ENCODE peak calls at places on chromosomes 3 and 15, in seven cellular contexts. W, U, N, P, G, V and Z are unnamed samples.
A peak's percentile ranks its signal among the peaks of the same experiment; 100 is the strongest.

GRCh38 chr3:42263354-42264346 is 2.3 kb downstream of the CCK start:
- DNase-seq in W (no peak), U (peak; percentile 45), N (peak; percentile 9), P (no peak), G (no peak), V (no peak), Z (no peak)

GRCh38 chr15:70111203-70112017 is 13.7 kb upstream of the TLE3 start:
- DNase-seq in W (peak; percentile 68), U (no peak), N (peak; percentile 85), P (peak; percentile 73), G (peak; percentile 67), V (peak; percentile 32), Z (peak; percentile 92)

GRCh38 chr15:34470892-34471291 is 33.3 kb upstream of the GOLGA8A start:
- DNase-seq in W (no peak), U (no peak), N (no peak), P (no peak), G (no peak), V (no peak), Z (no peak)

GRCh38 chr15:58331903-58332675 is 99.7 kb upstream of the LIPC start:
- DNase-seq in W (peak; percentile 99), U (peak; percentile 93), N (peak; percentile 80), P (peak; percentile 58), G (peak; percentile 94), V (peak; percentile 93), Z (peak; percentile 95)

GRCh38 chr3:32821686-32822296 is 4.0 kb downstream of the TRIM71 start:
- DNase-seq in W (no peak), U (no peak), N (no peak), P (no peak), G (no peak), V (no peak), Z (no peak)

GRCh38 chr3:127162947-127163645 is 29.8 kb upstream of the PRR23E start:
- DNase-seq in W (no peak), U (no peak), N (no peak), P (no peak), G (no peak), V (no peak), Z (no peak)

GRCh38 chr3:167887096-167887495 is 151.6 kb downstream of the SERPINI1 start:
- DNase-seq in W (no peak), U (no peak), N (no peak), P (no peak), G (no peak), V (no peak), Z (no peak)

GRCh38 chr15:36334059-36334458 is 245.4 kb upstream of the CDIN1 start:
- DNase-seq in W (peak; percentile 9), U (no peak), N (no peak), P (no peak), G (no peak), V (no peak), Z (no peak)

GRCh38 chr3:38755130-38755529 is 60.9 kb downstream of the SCN10A start:
- DNase-seq in W (no peak), U (no peak), N (no peak), P (no peak), G (no peak), V (no peak), Z (no peak)

GRCh38 chr3:46447535-46447934 is 17.2 kb downstream of the LTF start:
- DNase-seq in W (no peak), U (no peak), N (no peak), P (no peak), G (no peak), V (no peak), Z (no peak)

GRCh38 chr15:40054056-40054745 is 15.2 kb upstream of the SRP14 start:
- DNase-seq in W (no peak), U (peak; percentile 44), N (no peak), P (no peak), G (no peak), V (no peak), Z (no peak)

GRCh38 chr15:90660195-90660995 is 56.8 kb upstream of the BLM start:
- DNase-seq in W (peak; percentile 65), U (peak; percentile 80), N (peak; percentile 16), P (no peak), G (peak; percentile 81), V (no peak), Z (peak; percentile 89)

GRCh38 chr3:30747771-30748281 is 141.4 kb downstream of the TGFBR2 start:
- DNase-seq in W (peak; percentile 68), U (no peak), N (peak; percentile 7), P (peak; percentile 4), G (no peak), V (no peak), Z (no peak)

GRCh38 chr3:146067048-146067447 is 93.9 kb downstream of the PLOD2 start:
- DNase-seq in W (peak; percentile 26), U (no peak), N (no peak), P (no peak), G (no peak), V (no peak), Z (no peak)

GRCh38 chr3:58628823-58629562 is 37.6 kb downstream of the FAM3D start:
- DNase-seq in W (peak; percentile 84), U (no peak), N (peak; percentile 87), P (no peak), G (no peak), V (no peak), Z (no peak)

GRCh38 chr3:70731046-70731445 is 418.6 kb upstream of the MDFIC2 start:
- DNase-seq in W (no peak), U (no peak), N (no peak), P (no peak), G (no peak), V (no peak), Z (no peak)

GRCh38 chr15:57751177-57751800 is 44.8 kb downstream of the POLR2M start:
- DNase-seq in W (peak; percentile 39), U (no peak), N (peak; percentile 48), P (no peak), G (no peak), V (no peak), Z (no peak)

GRCh38 chr3:146382386-146382785 is 87.0 kb downstream of the PLSCR2 start:
- DNase-seq in W (peak; percentile 5), U (no peak), N (no peak), P (no peak), G (no peak), V (no peak), Z (no peak)

GRCh38 chr15:29430124-29430523 is 160.5 kb upstream of the NSMCE3 start:
- DNase-seq in W (no peak), U (no peak), N (no peak), P (no peak), G (no peak), V (no peak), Z (no peak)

GRCh38 chr3:120688121-120688520 is 6.1 kb upstream of the HGD start:
- DNase-seq in W (no peak), U (no peak), N (no peak), P (no peak), G (no peak), V (no peak), Z (no peak)

GRCh38 chr3:121431717-121432517 is 113.9 kb downstream of the POLQ start:
- DNase-seq in W (peak; percentile 62), U (peak; percentile 28), N (peak; percentile 91), P (peak; percentile 2), G (no peak), V (no peak), Z (no peak)

GRCh38 chr3:96213393-96213792 is 601.0 kb upstream of the EPHA6 start:
- DNase-seq in W (no peak), U (no peak), N (no peak), P (no peak), G (no peak), V (no peak), Z (no peak)

GRCh38 chr3:153767601-153768558 is 353.3 kb upstream of the ARHGEF26 start:
- DNase-seq in W (no peak), U (no peak), N (no peak), P (no peak), G (no peak), V (no peak), Z (no peak)

GRCh38 chr3:28745436-28745835 is 396.8 kb upstream of the AZI2 start:
- DNase-seq in W (peak; percentile 56), U (no peak), N (no peak), P (no peak), G (no peak), V (no peak), Z (no peak)

GRCh38 chr15:38035701-38036100 is 101.3 kb downstream of the TMCO5A start:
- DNase-seq in W (no peak), U (no peak), N (no peak), P (no peak), G (no peak), V (no peak), Z (no peak)

GRCh38 chr15:55267401-55268053 is 22.1 kb downstream of the RAB27A start:
- DNase-seq in W (no peak), U (peak; percentile 78), N (peak; percentile 56), P (no peak), G (peak; percentile 74), V (no peak), Z (no peak)

GRCh38 chr3:38314767-38315487 is 31.7 kb upstream of the XYLB start:
- DNase-seq in W (no peak), U (no peak), N (no peak), P (no peak), G (no peak), V (no peak), Z (no peak)

GRCh38 chr15:96412045-96412918 is 81.8 kb downstream of the NR2F2 start:
- DNase-seq in W (no peak), U (no peak), N (no peak), P (no peak), G (no peak), V (no peak), Z (no peak)

GRCh38 chr3:114418724-114419543 is 125.1 kb downstream of the TIGIT start:
- DNase-seq in W (peak; percentile 72), U (no peak), N (peak; percentile 69), P (peak; percentile 69), G (no peak), V (no peak), Z (no peak)

GRCh38 chr3:126053513-126053912 is 30.4 kb downstream of the SLC41A3 start:
- DNase-seq in W (no peak), U (no peak), N (peak; percentile 33), P (no peak), G (no peak), V (no peak), Z (no peak)

GRCh38 chr15:33191641-33192040 is 2.9 kb downstream of the FMN1 start:
- DNase-seq in W (no peak), U (no peak), N (no peak), P (no peak), G (no peak), V (no peak), Z (no peak)

GRCh38 chr15:70249616-70250015 is 151.9 kb upstream of the TLE3 start:
- DNase-seq in W (no peak), U (no peak), N (no peak), P (no peak), G (no peak), V (no peak), Z (peak; percentile 77)

GRCh38 chr3:31219131-31219843 is 313.4 kb upstream of the STT3B start:
- DNase-seq in W (no peak), U (no peak), N (no peak), P (no peak), G (no peak), V (no peak), Z (no peak)

GRCh38 chr15:63551400-63551799 is 45.8 kb upstream of the FBXL22 start:
- DNase-seq in W (no peak), U (no peak), N (no peak), P (no peak), G (no peak), V (no peak), Z (no peak)

GRCh38 chr3:82202254-82202653 is 440.8 kb upstream of the GBE1 start:
- DNase-seq in W (no peak), U (no peak), N (no peak), P (peak; percentile 72), G (no peak), V (no peak), Z (no peak)

GRCh38 chr3:41638381-41638780 is 323.5 kb downstream of the ULK4 start:
- DNase-seq in W (no peak), U (no peak), N (no peak), P (no peak), G (no peak), V (no peak), Z (no peak)

GRCh38 chr3:125480656-125481374 is 39.2 kb downstream of the SNX4 start:
- DNase-seq in W (no peak), U (no peak), N (peak; percentile 58), P (no peak), G (no peak), V (no peak), Z (no peak)

GRCh38 chr15:89110060-89110459 is 21.8 kb downstream of the ABHD2 start:
- DNase-seq in W (no peak), U (no peak), N (no peak), P (no peak), G (no peak), V (no peak), Z (no peak)